ENCODE peak calls at places on chromosomes 11 and 22, in five cellular contexts. C, I, X, R and L are unnamed samples.

GRCh38 chr11:65003282-65003681 is 6.5 kb upstream of the BATF2 start:
- DNase-seq in C (no peak), I (peak), X (peak), R (peak), L (no peak)

GRCh38 chr11:94653561-94653960 is 86.4 kb downstream of the PIWIL4 start:
- DNase-seq in C (no peak), I (no peak), X (peak), R (no peak), L (no peak)

GRCh38 chr11:47331454-47332302 is 20.8 kb downstream of the MYBPC3 start:
- DNase-seq in C (no peak), I (no peak), X (no peak), R (no peak), L (no peak)

GRCh38 chr22:46040471-46041465 is 63.8 kb upstream of the WNT7B start:
- DNase-seq in C (no peak), I (no peak), X (no peak), R (no peak), L (no peak)

GRCh38 chr11:67364783-67365525 is 8.4 kb downstream of the CLCF1 start:
- DNase-seq in C (no peak), I (no peak), X (no peak), R (no peak), L (no peak)

GRCh38 chr11:72669527-72669926 is 4.7 kb downstream of the PDE2A start:
- DNase-seq in C (no peak), I (no peak), X (no peak), R (no peak), L (no peak)

GRCh38 chr22:23847991-23848864 is 9.4 kb upstream of the DERL3 start:
- DNase-seq in C (no peak), I (no peak), X (peak), R (no peak), L (no peak)

GRCh38 chr11:61141601-61142028 is 19.6 kb downstream of the VPS37C start:
- DNase-seq in C (no peak), I (no peak), X (no peak), R (no peak), L (no peak)

GRCh38 chr11:9605742-9606141 is 32.3 kb downstream of the WEE1 start:
- DNase-seq in C (no peak), I (no peak), X (no peak), R (no peak), L (no peak)

GRCh38 chr22:46758867-46759290 is 3.6 kb upstream of the TBC1D22A start:
- DNase-seq in C (peak), I (peak), X (peak), R (peak), L (peak)

GRCh38 chr11:57513911-57514537 is 1.5 kb downstream of the SLC43A1 start:
- DNase-seq in C (peak), I (peak), X (peak), R (peak), L (no peak)

GRCh38 chr11:12196335-12196734 is 85.9 kb downstream of the MICAL2 start:
- DNase-seq in C (no peak), I (no peak), X (no peak), R (no peak), L (no peak)

GRCh38 chr22:20141186-20142077 is 9.4 kb downstream of the CCDC188 start:
- DNase-seq in C (peak), I (peak), X (no peak), R (peak), L (no peak)

GRCh38 chr11:61054513-61054912 is 47.8 kb upstream of the CD5 start:
- DNase-seq in C (no peak), I (no peak), X (no peak), R (no peak), L (no peak)

GRCh38 chr11:17431139-17431538 is 42.7 kb upstream of the KCNJ11 start:
- DNase-seq in C (no peak), I (no peak), X (no peak), R (no peak), L (no peak)

GRCh38 chr22:11605468-11605981 is 3922.5 kb upstream of the OR11H1 start:
- DNase-seq in C (no peak), I (no peak), X (no peak), R (no peak), L (no peak)

GRCh38 chr22:29907753-29908515 is 25.0 kb downstream of the MTMR3 start:
- DNase-seq in C (peak), I (peak), X (no peak), R (peak), L (no peak)

GRCh38 chr11:120340529-120340928 is 4.3 kb downstream of the ARHGEF12 start:
- DNase-seq in C (no peak), I (peak), X (no peak), R (no peak), L (no peak)

GRCh38 chr22:26570864-26571525 is 18.9 kb downstream of the TPST2 start:
- DNase-seq in C (no peak), I (no peak), X (no peak), R (no peak), L (no peak)

GRCh38 chr22:46726066-46726985 is 11.7 kb downstream of the CERK start:
- DNase-seq in C (no peak), I (no peak), X (no peak), R (no peak), L (no peak)

GRCh38 chr11:28615542-28615941 is 507.4 kb downstream of the METTL15 start:
- DNase-seq in C (no peak), I (no peak), X (no peak), R (peak), L (no peak)

GRCh38 chr11:120337133-120337895 is 1.1 kb downstream of the ARHGEF12 start:
- DNase-seq in C (no peak), I (no peak), X (peak), R (peak), L (peak)

GRCh38 chr11:31022080-31022479 is 347.5 kb downstream of the DCDC1 start:
- DNase-seq in C (no peak), I (no peak), X (no peak), R (no peak), L (no peak)

GRCh38 chr11:123601737-123602136 is 52.7 kb downstream of the SCN3B start:
- DNase-seq in C (no peak), I (no peak), X (no peak), R (no peak), L (no peak)

GRCh38 chr22:50326959-50327710 is at the start of gene DENND6B:
- DNase-seq in C (peak), I (peak), X (peak), R (peak), L (peak)

GRCh38 chr11:86459682-86460460 is 85.2 kb downstream of the CCDC81 start:
- DNase-seq in C (peak), I (peak), X (peak), R (peak), L (no peak)

GRCh38 chr11:108599978-108600377 is 6.4 kb upstream of the EXPH5 start:
- DNase-seq in C (no peak), I (no peak), X (no peak), R (no peak), L (no peak)

GRCh38 chr11:72406536-72407507 is 27.5 kb downstream of the CLPB start:
- DNase-seq in C (peak), I (no peak), X (no peak), R (no peak), L (no peak)

GRCh38 chr11:121634889-121635288 is 182.1 kb upstream of the SORL1-AS1 start:
- DNase-seq in C (peak), I (peak), X (no peak), R (peak), L (no peak)

GRCh38 chr11:11553595-11553994 is 68.2 kb downstream of the GALNT18 start:
- DNase-seq in C (no peak), I (no peak), X (no peak), R (no peak), L (no peak)

GRCh38 chr11:18804621-18805020 is 13.0 kb upstream of the PTPN5 start:
- DNase-seq in C (no peak), I (no peak), X (no peak), R (no peak), L (no peak)

GRCh38 chr11:74425100-74425499 is 26.9 kb upstream of the PGM2L1 start:
- DNase-seq in C (no peak), I (no peak), X (no peak), R (no peak), L (no peak)

GRCh38 chr11:88543902-88544655 is 206.5 kb upstream of the CTSC start:
- DNase-seq in C (peak), I (peak), X (peak), R (peak), L (peak)

GRCh38 chr11:44248109-44248508 is 61.8 kb downstream of the ALX4 start:
- DNase-seq in C (no peak), I (no peak), X (no peak), R (no peak), L (no peak)

GRCh38 chr11:126083829-126084607 is 21.4 kb upstream of the CDON start:
- DNase-seq in C (no peak), I (no peak), X (no peak), R (no peak), L (peak)

GRCh38 chr11:128456566-128457268 is 130.6 kb downstream of the ETS1 start:
- DNase-seq in C (no peak), I (no peak), X (no peak), R (no peak), L (no peak)

GRCh38 chr22:50302041-50302541 is 5.4 kb downstream of the PLXNB2 start:
- DNase-seq in C (no peak), I (peak), X (no peak), R (peak), L (no peak)

GRCh38 chr11:110728476-110728875 is 16.2 kb upstream of the ARHGAP20 start:
- DNase-seq in C (no peak), I (no peak), X (no peak), R (no peak), L (no peak)

GRCh38 chr22:37371491-37371890 is 55.8 kb downstream of the ELFN2 start:
- DNase-seq in C (no peak), I (no peak), X (no peak), R (no peak), L (no peak)

GRCh38 chr22:45769569-45770210 is 98.1 kb downstream of the ATXN10 start:
- DNase-seq in C (no peak), I (peak), X (no peak), R (no peak), L (no peak)

GRCh38 chr11:1367721-1368120 is 22.0 kb upstream of the BRSK2 start:
- DNase-seq in C (no peak), I (no peak), X (no peak), R (no peak), L (no peak)
- H2AFZ ChIP-seq in C (no peak), I (no peak), X (no peak), R (no peak), L (no peak)

GRCh38 chr11:7511405-7511804 is 2.4 kb upstream of the PPFIBP2 start:
- DNase-seq in C (no peak), I (no peak), X (no peak), R (no peak), L (no peak)
- H4K8ac ChIP-seq in C (no peak), I (no peak), X (no peak), R (no peak), L (no peak)

DNA sequence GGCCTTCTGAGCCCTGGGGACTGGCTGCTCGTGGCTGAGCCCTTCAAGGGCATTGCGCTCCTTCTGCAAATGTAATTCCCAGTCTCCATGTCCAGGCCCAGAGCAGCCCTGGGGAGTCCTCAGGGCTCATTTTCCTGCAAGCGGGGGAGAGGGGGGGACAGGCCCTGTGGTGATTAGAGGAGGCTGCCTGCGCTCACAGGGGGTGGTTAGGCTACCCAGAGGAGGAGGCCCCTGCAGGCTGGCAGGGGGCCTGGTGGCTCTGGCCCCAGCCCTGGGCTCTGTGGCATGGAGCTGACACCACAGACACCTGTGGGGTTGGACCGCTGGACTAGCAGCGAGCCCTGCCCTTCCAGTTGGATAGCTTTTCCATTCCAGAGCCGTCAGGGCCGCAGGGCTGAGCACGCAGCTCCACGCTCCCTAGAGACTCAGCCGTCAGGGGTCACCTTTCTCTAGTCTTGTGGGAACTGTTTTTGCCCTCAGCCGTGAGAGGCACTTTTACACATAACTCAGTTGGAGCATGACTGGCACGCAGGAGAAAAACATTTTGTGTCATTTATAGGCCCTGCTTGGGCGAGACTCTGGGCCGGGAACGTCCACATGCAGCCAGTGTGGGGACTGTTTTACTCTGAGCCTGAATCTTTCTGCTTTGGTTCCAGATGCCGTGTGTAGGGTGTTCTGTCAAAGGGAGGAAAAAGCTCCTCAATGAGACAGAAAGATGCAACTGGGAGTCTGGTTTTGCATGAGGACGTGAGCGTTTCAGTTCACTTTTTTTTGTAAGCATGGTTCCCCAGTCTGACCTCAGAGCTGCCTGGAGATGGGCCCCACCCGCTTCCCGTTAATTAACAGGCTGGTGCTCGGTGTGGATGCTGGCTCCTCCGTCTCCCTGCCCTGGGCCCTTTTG is 58.1 kb downstream of the LRP5 start:
- DNase-seq in C (peak), I (no peak), X (no peak), R (peak), L (no peak)
- H2AFZ ChIP-seq in C (no peak), I (no peak), X (no peak), R (no peak), L (no peak)

DNA sequence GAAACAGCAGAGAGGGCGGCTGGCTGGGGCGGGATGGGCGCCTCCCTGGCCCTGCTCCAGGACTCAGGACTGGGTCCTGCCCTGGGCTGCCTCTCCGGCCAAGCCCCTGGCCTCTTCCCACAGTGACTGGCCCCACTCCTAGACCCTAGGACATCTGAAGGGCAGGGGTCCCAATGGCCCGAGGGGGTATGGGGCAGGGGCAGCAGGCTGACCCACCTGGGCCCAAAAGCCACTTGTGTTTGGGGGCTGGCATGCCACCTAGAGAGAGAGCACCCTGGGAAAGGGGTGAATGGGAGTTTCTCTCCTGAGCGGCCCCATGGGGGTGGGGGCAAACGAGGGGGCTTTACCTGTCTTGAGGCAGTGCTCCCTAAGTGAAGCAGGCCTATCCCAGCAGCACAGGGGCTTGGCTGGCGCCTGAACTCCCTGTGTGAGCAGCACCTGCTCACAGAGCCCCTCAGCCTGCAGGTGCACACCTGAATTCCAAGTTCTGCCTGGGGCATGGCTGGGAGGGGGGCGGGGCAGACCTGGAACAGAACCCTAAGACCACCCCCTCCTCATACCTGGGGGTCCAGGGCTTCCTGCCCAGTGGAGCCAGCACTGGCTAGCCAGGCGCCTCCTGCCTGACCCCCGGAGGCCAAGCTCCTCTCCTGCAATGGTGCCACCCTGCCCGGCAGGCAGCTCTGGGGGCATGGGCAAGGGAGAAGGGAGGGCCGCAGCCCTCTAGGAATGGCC is 16.9 kb downstream of the DUSP8 start:
- DNase-seq in C (no peak), I (no peak), X (peak), R (no peak), L (no peak)
- H4K8ac ChIP-seq in C (no peak), I (no peak), X (no peak), R (no peak), L (no peak)

GRCh38 chr11:93229876-93230275 is 32.1 kb upstream of the SLC36A4 start:
- DNase-seq in C (no peak), I (no peak), X (no peak), R (no peak), L (no peak)

GRCh38 chr11:93236741-93237675 is 39.2 kb upstream of the SLC36A4 start:
- DNase-seq in C (peak), I (peak), X (peak), R (peak), L (peak)

GRCh38 chr11:93238956-93239355 is 41.2 kb upstream of the SLC36A4 start:
- DNase-seq in C (peak), I (no peak), X (no peak), R (no peak), L (no peak)

DNA sequence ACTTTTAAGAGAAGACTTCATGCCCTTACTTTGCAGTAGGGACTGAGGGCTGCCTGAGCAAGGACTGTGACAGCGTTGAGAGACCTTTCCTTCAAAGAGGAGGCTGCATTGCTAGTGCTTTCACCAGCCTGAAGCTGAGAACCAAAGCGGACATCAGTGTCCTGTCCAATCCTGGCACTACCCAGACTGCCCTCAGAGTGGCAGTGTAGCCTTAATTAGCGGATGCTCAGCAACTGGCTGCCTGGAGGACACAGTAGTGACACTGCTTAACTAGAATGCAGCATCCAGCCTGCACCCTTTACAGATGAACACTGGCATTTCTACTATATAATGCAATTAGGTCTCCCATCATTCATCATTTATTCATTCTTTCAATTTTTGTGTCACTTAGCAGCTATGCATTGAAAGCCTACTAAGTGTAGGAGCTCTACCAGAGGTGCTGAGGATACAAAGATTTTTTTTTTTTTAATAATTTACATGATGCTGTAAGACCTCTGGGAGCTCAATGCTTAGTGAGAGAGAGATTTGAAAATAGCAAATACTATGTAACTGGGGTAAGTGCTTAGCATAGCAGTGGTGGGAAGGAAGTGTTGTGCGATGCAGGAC is 36.9 kb upstream of the SLC36A4 start:
- DNase-seq in C (peak), I (peak), X (peak), R (peak), L (peak)
- H2AFZ ChIP-seq in C (no peak), I (peak), X (no peak), R (no peak), L (peak)

DNA sequence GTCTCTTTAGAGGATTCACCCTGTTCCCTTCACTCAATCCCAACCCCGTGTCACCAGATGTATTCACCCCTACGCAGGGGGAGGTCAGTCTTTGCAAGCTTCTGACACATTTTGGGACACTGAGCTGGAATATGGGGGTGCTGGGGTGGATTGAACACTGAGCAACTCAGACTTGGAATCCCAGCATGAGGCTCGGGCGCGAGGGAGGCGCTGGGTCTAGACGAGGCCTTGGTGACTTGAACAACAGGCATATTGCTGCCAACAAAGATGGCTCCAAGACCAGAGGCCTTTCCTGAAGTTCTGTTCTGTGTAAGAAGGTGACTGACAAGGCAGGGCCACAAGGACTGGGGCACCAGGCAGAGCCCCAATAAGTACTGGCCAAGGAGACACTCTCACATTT is 3.0 kb upstream of the SCGB2A1 start:
- DNase-seq in C (no peak), I (no peak), X (no peak), R (no peak), L (no peak)
- H4K8ac ChIP-seq in C (no peak), I (no peak), X (no peak), R (no peak), L (no peak)